ENCODE peak calls at places on chromosomes 1 and 21, in six cellular contexts. A, E, O, G, P and N are unnamed samples.

GRCh38 chr1:173505401-173505800 is 28.3 kb downstream of the PRDX6 start:
- DNase-seq in G (no peak), A (no peak), P (no peak), O (no peak), E (no peak), N (no peak)

GRCh38 chr1:86396503-86396900 is 379 bp upstream of the ODF2L start:
- DNase-seq in P (no peak), A (no peak), O (no peak), E (no peak), G (no peak), N (peak)

GRCh38 chr1:186960866-186961265 is 132.1 kb downstream of the PLA2G4A start:
- DNase-seq in G (no peak), A (no peak), E (no peak), P (no peak), O (no peak), N (peak)

GRCh38 chr1:230171337-230172015 is 104.4 kb downstream of the GALNT2 start:
- DNase-seq in G (no peak), E (no peak), P (no peak), O (no peak), A (no peak), N (no peak)

GRCh38 chr21:46322351-46323226 is 1.1 kb downstream of the C21orf58 start:
- DNase-seq in P (no peak), G (no peak), A (no peak), O (peak), E (peak), N (peak)

GRCh38 chr1:222547944-222548671 is at the start of gene HHIPL2:
- DNase-seq in P (no peak), A (no peak), E (peak), G (no peak), O (no peak), N (no peak)

GRCh38 chr1:215523906-215524305 is 43.2 kb upstream of the KCTD3 start:
- DNase-seq in G (no peak), O (peak), E (no peak), P (no peak), A (no peak), N (no peak)

GRCh38 chr21:44513389-44514217 is 26.4 kb downstream of the KRTAP10-1 start:
- DNase-seq in G (no peak), A (no peak), O (no peak), P (no peak), E (no peak), N (no peak)

GRCh38 chr1:155499953-155500621 is 62.5 kb downstream of the ASH1L start:
- DNase-seq in E (no peak), P (no peak), G (no peak), A (peak), O (peak), N (no peak)

GRCh38 chr1:153937331-153937730 is 9.2 kb downstream of the DENND4B start:
- DNase-seq in E (no peak), O (no peak), G (no peak), P (no peak), A (no peak), N (no peak)

GRCh38 chr1:183416850-183417690 is 1.1 kb downstream of the NMNAT2 start:
- DNase-seq in O (peak), E (peak), G (no peak), A (no peak), P (peak), N (peak)

GRCh38 chr1:98201640-98202039 is 280.8 kb upstream of the DPYD start:
- DNase-seq in E (no peak), O (no peak), G (no peak), A (no peak), P (no peak), N (no peak)

GRCh38 chr21:43893536-43894205 is 28.6 kb downstream of the AGPAT3 start:
- DNase-seq in P (no peak), G (no peak), O (peak), E (no peak), A (no peak), N (no peak)

GRCh38 chr1:116580446-116581322 is 9.9 kb upstream of the CD58 start:
- DNase-seq in O (no peak), A (no peak), E (no peak), P (no peak), G (no peak), N (no peak)

GRCh38 chr1:54876814-54877213 is 10.2 kb downstream of the DHCR24 start:
- DNase-seq in G (no peak), E (no peak), P (no peak), O (no peak), A (no peak), N (no peak)

GRCh38 chr21:43323244-43324005 is 103.5 kb downstream of the SIK1 start:
- DNase-seq in E (no peak), G (no peak), O (no peak), P (no peak), A (no peak), N (no peak)

GRCh38 chr1:205391386-205391785 is 30.5 kb downstream of the LEMD1 start:
- DNase-seq in G (peak), A (no peak), P (no peak), E (no peak), O (no peak), N (no peak)

DNA sequence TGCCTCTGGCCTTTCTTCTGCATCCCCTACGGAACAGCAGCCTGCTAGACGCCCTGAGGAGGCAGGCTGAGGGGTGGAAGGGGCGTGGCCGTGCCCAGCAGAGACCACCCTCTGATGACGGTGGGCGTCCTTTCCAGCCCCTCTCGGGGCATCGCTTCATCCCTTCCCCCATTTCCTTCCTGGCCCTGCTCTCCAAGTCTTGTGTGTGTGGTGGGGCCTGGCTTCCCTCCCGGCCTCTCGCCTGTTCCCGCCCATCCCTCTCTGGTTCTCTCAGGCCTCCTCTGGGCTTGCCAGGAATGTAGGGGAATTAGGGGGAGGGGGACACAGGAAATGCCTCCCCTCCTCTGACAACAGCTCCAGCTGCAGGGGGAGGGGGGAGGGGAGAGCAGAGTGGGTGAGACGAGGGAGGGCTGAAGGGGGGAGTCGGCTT is 51.1 kb downstream of the SKI start:
- DNase-seq in P (no peak), G (no peak), O (peak), A (no peak), E (no peak), N (no peak)
- TF ChIP-seq MYC in P (no peak), G (no peak), O (no peak), A (no peak), E (no peak), N (no peak)

GRCh38 chr1:101945884-101946283 is 50.8 kb downstream of the OLFM3 start:
- DNase-seq in A (no peak), P (no peak), E (no peak), O (no peak), G (no peak), N (no peak)
- TF ChIP-seq CTCF in A (no peak), P (no peak), E (no peak), O (no peak), G (no peak), N (no peak)

GRCh38 chr1:14128096-14128495 is 428.1 kb downstream of the PRDM2 start:
- DNase-seq in O (no peak), G (no peak), P (no peak), E (no peak), A (no peak), N (no peak)
- H3K4me3 ChIP-seq in O (no peak), G (no peak), P (no peak), E (no peak), A (no peak), N (no peak)

DNA sequence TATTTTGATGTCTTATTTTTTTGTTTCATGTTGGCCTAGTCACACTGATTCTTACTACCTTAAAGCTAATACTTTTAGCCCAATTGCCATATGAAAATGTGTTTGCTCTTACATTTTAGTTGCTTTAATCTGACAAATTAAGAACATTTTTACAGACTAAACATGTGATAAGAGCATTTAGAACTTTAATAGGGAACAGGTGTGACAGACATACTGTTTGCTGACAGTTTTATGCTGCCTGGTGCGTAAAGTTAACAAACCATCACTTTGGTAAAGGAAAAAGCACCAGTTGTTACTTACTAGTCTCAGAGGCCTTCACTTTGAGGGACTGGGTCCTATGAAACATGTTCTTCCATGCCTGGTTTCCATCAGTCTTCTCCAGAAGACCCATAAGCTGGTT is 14.7 kb downstream of the CMPK1 start:
- DNase-seq in G (no peak), O (no peak), P (no peak), E (no peak), A (no peak), N (no peak)
- TF ChIP-seq MYC in G (no peak), O (no peak), P (no peak), E (no peak), A (no peak), N (no peak)